ENCODE peak calls at places on chromosome 1, in ten cellular contexts. F, K, O, T, V, A, S, H, E and I are unnamed samples.

GRCh38 chr1:29444782-29445325 is 208.5 kb downstream of the PTPRU start:
- DNase-seq in F (no peak), K (no peak), O (no peak), T (no peak), V (no peak), A (no peak), S (no peak), H (no peak), E (no peak), I (no peak)

GRCh38 chr1:180274221-180274620 is 44.2 kb downstream of the LHX4 start:
- DNase-seq in F (no peak), K (no peak), O (no peak), T (no peak), V (no peak), A (no peak), S (no peak), H (peak), E (no peak), I (no peak)

GRCh38 chr1:35506960-35507901 is 50.0 kb downstream of the KIAA0319L start:
- DNase-seq in F (peak), K (no peak), O (no peak), T (no peak), V (no peak), A (peak), S (no peak), H (no peak), E (no peak), I (no peak)

GRCh38 chr1:91490501-91490900 is 10.2 kb upstream of the CDC7 start:
- DNase-seq in F (no peak), K (no peak), O (peak), T (no peak), V (no peak), A (no peak), S (no peak), H (no peak), E (no peak), I (no peak)

GRCh38 chr1:203656796-203657620 is 30.4 kb downstream of the ATP2B4 start:
- DNase-seq in F (no peak), K (no peak), O (no peak), T (no peak), V (no peak), A (no peak), S (no peak), H (no peak), E (no peak), I (no peak)

GRCh38 chr1:88595355-88595754 is 88.7 kb upstream of the PKN2 start:
- DNase-seq in F (no peak), K (peak), O (peak), T (no peak), V (no peak), A (peak), S (peak), H (no peak), E (no peak), I (no peak)

GRCh38 chr1:113780363-113781146 is 21.3 kb upstream of the PHTF1 start:
- DNase-seq in F (no peak), K (no peak), O (no peak), T (no peak), V (no peak), A (peak), S (peak), H (no peak), E (no peak), I (no peak)

GRCh38 chr1:109547412-109548320 is 749 bp upstream of the GNAI3 start:
- DNase-seq in F (no peak), K (peak), O (peak), T (no peak), V (no peak), A (peak), S (peak), H (no peak), E (no peak), I (no peak)

GRCh38 chr1:7384121-7384520 is 387.0 kb upstream of the VAMP3 start:
- DNase-seq in F (no peak), K (no peak), O (no peak), T (no peak), V (no peak), A (no peak), S (no peak), H (peak), E (no peak), I (no peak)

GRCh38 chr1:9135145-9135836 is 6.4 kb upstream of the GPR157 start:
- DNase-seq in F (no peak), K (no peak), O (no peak), T (no peak), V (no peak), A (no peak), S (no peak), H (no peak), E (no peak), I (no peak)

GRCh38 chr1:156673387-156674121 is 3.7 kb downstream of the NES start:
- DNase-seq in F (no peak), K (peak), O (peak), T (peak), V (no peak), A (no peak), S (peak), H (peak), E (no peak), I (no peak)

GRCh38 chr1:226497276-226497833 is 51.2 kb upstream of the STUM start:
- DNase-seq in F (no peak), K (no peak), O (no peak), T (no peak), V (no peak), A (no peak), S (no peak), H (peak), E (no peak), I (no peak)

GRCh38 chr1:208068908-208069307 is 158.0 kb upstream of the CD34 start:
- DNase-seq in F (no peak), K (no peak), O (no peak), T (no peak), V (no peak), A (no peak), S (no peak), H (no peak), E (no peak), I (no peak)

GRCh38 chr1:119116725-119117124 is 23.7 kb downstream of the WARS2 start:
- DNase-seq in F (no peak), K (peak), O (peak), T (no peak), V (no peak), A (no peak), S (peak), H (no peak), E (no peak), I (no peak)

GRCh38 chr1:153728305-153729066 is 636 bp downstream of the INTS3 start:
- DNase-seq in F (no peak), K (peak), O (peak), T (no peak), V (peak), A (no peak), S (peak), H (peak), E (peak), I (no peak)

GRCh38 chr1:219788091-219788490 is 140.3 kb downstream of the SLC30A10 start:
- DNase-seq in F (no peak), K (no peak), O (no peak), T (no peak), V (no peak), A (no peak), S (peak), H (no peak), E (no peak), I (no peak)

GRCh38 chr1:199067483-199067882 is 428.6 kb downstream of the PTPRC start:
- DNase-seq in F (no peak), K (no peak), O (no peak), T (no peak), V (no peak), A (peak), S (no peak), H (no peak), E (no peak), I (no peak)

GRCh38 chr1:150121236-150121862 is 28.4 kb upstream of the PLEKHO1 start:
- DNase-seq in F (no peak), K (no peak), O (no peak), T (no peak), V (no peak), A (no peak), S (peak), H (no peak), E (no peak), I (no peak)

GRCh38 chr1:170562644-170563338 is 30.8 kb downstream of the GORAB start:
- DNase-seq in F (peak), K (peak), O (peak), T (no peak), V (no peak), A (no peak), S (peak), H (peak), E (no peak), I (peak)

GRCh38 chr1:214717323-214717722 is 114.3 kb downstream of the CENPF start:
- DNase-seq in F (no peak), K (no peak), O (no peak), T (no peak), V (no peak), A (no peak), S (no peak), H (no peak), E (no peak), I (no peak)

GRCh38 chr1:9871021-9871420 is 39.0 kb downstream of the CTNNBIP1 start:
- DNase-seq in F (no peak), K (no peak), O (no peak), T (no peak), V (no peak), A (no peak), S (no peak), H (no peak), E (peak), I (no peak)

DNA sequence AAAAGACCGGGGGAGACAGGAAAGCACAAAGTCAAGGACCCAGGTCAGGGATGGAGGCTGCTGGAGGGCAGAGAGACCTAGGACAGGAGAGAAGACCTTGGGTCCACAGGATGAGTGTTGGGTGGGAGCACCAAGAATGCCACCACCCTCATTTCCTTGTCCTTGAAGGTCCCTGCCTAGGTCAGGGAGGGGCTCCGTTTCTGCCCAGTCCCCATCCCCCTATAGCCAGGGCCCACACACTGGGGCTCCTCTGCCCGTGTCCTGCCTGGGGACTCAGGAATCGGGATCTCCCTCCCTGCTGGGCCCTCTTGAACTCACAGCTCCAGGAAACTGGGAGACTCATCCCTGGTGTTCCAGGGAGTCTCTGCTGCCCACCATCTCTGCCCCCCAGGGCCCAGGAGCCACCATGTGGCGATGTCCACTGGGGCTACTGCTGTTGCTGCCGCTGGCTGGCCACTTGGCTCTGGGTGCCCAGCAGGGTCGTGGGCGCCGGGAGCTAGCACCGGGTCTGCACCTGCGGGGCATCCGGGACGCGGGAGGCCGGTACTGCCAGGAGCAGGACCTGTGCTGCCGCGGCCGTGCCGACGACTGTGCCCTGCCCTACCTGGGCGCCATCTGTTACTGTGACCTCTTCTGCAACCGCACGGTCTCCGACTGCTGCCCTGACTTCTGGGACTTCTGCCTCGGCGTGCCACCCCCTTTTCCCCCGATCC is 584 bp downstream of the TINAGL1 start:
- DNase-seq in F (no peak), K (no peak), O (no peak), T (no peak), V (no peak), A (no peak), S (no peak), H (peak), E (peak), I (no peak)
- H3K27ac ChIP-seq in F (no peak), K (no peak), O (no peak), T (no peak), V (no peak), A (no peak), S (no peak), H (peak), E (peak), I (no peak)

DNA sequence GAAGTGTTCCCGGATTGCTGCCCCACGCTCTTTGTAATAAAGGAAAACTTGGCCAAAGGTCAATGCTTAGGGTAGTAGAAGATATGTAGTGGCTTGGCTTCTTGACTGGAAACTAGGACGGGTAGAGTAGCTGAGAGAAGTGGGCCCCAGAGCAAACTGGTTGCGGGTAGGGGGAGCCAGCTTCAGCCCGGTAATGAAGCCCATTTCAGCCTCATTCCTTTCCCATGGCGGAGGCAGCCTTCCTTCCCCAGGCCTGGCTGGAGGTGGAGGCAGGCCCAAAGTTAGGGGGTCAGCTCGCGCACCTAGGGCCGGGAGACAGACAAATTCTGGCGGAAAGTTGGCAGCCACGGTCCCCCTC is 374 bp upstream of the NEXN start:
- DNase-seq in F (no peak), K (no peak), O (peak), T (no peak), V (no peak), A (no peak), S (peak), H (no peak), E (no peak), I (peak)
- H3K27ac ChIP-seq in F (no peak), K (peak), O (peak), T (peak), V (no peak), A (no peak), S (peak), H (peak), E (peak), I (peak)

DNA sequence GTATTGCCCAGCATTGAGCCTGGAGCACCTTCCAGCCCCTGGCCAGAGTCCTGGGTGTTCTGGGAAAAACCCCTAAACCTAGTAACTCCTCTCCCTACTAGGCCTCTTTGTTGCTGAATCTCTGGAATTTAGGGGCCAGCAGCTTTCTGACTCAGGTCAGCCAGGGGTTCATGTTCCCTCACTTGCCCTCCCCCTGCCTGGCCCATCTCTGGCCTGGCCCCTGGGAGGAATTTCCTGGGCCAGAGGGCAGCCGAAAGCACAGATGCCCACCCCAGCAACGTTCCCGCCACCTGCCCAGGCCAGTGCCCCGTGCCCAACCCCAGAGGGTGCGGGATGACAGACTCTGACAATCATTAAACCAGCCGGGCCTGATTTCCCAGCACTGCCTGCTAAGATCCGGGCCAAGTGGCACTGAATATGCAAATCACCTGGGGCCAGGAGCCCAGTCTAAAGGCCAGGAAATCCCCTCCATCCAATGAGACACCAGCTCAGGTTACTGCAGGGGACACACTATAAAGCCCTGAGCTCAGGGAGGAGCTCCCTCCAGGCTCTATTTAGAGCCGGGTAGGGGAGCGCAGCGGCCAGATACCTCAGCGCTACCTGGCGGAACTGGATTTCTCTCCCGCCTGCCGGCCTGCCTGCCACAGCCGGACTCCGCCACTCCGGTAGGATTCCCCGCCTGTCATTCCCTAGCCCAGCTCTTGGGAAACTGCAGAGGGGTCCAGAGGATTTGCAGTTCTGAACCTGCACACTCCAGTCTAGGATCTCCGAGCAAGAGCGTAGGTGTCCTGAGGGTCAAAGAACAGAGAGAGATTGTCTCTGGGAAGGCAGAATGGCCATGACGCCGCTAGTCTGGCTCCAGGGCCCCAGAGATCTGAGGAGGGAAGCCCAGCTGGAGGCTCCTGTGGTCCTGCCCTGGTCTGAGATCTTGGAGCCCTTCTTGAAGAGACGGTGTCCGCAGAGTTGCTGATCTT is at the start of gene ELF3:
- DNase-seq in F (no peak), K (peak), O (no peak), T (peak), V (no peak), A (peak), S (no peak), H (no peak), E (peak), I (no peak)
- H3K27ac ChIP-seq in F (no peak), K (peak), O (peak), T (peak), V (no peak), A (peak), S (no peak), H (no peak), E (peak), I (peak)

DNA sequence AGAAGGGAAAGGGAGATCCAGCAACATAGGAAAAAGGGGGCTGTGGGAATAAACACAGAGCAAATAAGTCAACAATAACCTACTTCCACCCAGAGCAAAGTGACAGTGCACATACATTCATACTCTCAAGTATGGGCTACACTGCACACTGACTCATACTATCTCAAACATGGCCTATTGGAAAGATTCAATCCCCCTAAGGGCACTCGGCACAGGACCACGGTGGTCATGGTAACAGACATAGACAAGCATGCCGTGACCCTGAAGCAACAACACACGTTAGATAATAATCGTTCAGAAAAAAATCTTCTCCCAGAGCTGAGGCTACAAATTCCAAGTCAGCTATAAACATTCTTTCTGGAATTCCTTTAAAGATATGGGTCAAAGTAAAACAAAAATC is 16.8 kb upstream of the JAK1 start:
- DNase-seq in F (no peak), K (no peak), O (peak), T (no peak), V (no peak), A (no peak), S (peak), H (no peak), E (no peak), I (no peak)
- H3K27ac ChIP-seq in F (no peak), K (no peak), O (no peak), T (no peak), V (no peak), A (no peak), S (no peak), H (no peak), E (no peak), I (no peak)

GRCh38 chr1:10979483-10979920 is 33.0 kb upstream of the TARDBP start:
- DNase-seq in F (no peak), K (no peak), O (peak), T (peak), V (no peak), A (peak), S (no peak), H (no peak), E (no peak), I (peak)
- H3K27ac ChIP-seq in F (no peak), K (no peak), O (no peak), T (peak), V (no peak), A (no peak), S (no peak), H (no peak), E (peak), I (peak)

GRCh38 chr1:56787330-56787729 is 31.9 kb downstream of the FYB2 start:
- DNase-seq in F (no peak), K (no peak), O (no peak), T (no peak), V (no peak), A (no peak), S (no peak), H (no peak), E (no peak), I (no peak)
- H3K27ac ChIP-seq in F (no peak), K (no peak), O (no peak), T (no peak), V (no peak), A (no peak), S (no peak), H (no peak), E (peak), I (no peak)

DNA sequence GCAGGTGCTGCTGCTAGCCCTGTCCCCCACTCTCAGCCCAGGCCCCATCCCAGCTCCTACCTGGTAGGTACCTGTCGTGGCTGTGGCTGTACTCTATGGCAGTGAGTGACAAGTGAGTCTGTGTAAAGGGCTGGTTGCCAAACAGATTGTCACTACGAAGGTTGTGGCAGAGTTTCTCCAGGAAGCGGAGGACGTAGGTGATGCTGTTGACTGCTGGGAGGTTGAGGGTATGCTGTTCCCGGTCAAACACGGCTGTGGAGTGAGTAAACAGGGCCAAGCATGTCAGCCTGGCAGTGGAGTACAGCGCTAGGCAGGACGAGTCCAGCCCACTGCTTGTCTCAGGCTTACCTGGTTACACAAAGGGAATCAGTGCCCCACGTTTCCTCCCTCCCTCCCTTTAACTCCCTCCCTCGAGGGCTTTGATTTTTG is 24.8 kb upstream of the SLFNL1 start:
- DNase-seq in F (no peak), K (no peak), O (no peak), T (no peak), V (no peak), A (no peak), S (no peak), H (no peak), E (no peak), I (no peak)
- H3K27ac ChIP-seq in F (no peak), K (no peak), O (peak), T (no peak), V (no peak), A (no peak), S (no peak), H (no peak), E (peak), I (no peak)

DNA sequence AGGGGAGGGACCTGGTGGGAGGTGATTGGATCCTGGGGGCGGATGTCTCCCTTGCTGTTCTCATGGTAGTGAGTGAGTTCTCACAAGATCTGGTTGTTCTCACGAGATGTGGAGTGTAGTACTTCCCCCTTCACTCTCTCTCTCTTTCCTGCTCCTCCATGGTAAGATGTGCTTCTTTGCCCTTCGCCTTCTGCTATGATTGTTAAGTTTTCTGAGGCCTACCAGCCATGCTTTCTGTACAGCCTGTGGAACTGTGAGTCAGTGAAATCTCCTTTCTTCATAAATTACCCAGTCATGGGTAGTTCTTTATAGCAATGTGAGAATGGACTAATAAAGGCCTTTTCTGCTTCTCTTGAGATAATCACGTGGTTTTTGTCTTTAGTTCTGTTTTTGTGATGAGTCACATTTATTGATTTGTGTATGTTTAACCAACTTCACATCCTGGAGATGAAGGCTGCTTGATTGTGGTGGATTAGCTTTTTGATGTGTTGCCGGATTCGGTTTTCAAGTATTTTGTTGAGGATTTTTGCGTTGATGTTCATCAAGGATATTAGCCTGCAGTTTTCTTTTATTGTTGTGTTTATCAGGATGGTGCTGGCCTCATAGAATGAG is 45.5 kb downstream of the RABGAP1L start:
- DNase-seq in F (peak), K (no peak), O (no peak), T (no peak), V (no peak), A (no peak), S (no peak), H (no peak), E (no peak), I (no peak)
- H3K27ac ChIP-seq in F (peak), K (no peak), O (no peak), T (no peak), V (no peak), A (no peak), S (no peak), H (no peak), E (no peak), I (no peak)